ENCODE peak calls at places on chromosomes 2 and 18, in eight cellular contexts. O, F, C, L, H, X, A and Z are unnamed samples.

GRCh38 chr2:65265090-65266045 is 37.7 kb downstream of the ACTR2 start:
- DNase-seq in X (peak; percentile 24), F (peak; percentile 70), A (peak; percentile 71), H (peak; percentile 83), L (peak; percentile 60), O (no peak), C (peak; percentile 76), Z (no peak)

GRCh38 chr2:143558665-143559064 is 429.4 kb downstream of the ARHGAP15 start:
- DNase-seq in O (no peak), A (no peak), X (no peak), F (peak; percentile 44), L (peak; percentile 39), C (no peak), H (peak; percentile 50), Z (no peak)

GRCh38 chr2:187526776-187527175 is 27.5 kb downstream of the TFPI start:
- DNase-seq in H (no peak), C (no peak), F (no peak), L (no peak), X (no peak), O (no peak), A (no peak), Z (no peak)

GRCh38 chr2:188485496-188485895 is 193.8 kb downstream of the GULP1 start:
- DNase-seq in C (no peak), L (no peak), A (no peak), F (no peak), H (no peak), X (no peak), O (no peak), Z (no peak)

GRCh38 chr18:59459352-59460059 is 100.4 kb upstream of the LMAN1 start:
- DNase-seq in O (no peak), H (peak; percentile 71), L (peak; percentile 25), F (peak; percentile 26), A (peak; percentile 52), C (peak; percentile 49), X (peak; percentile 14), Z (peak; percentile 35)

GRCh38 chr2:34492781-34493455 is 893.8 kb upstream of the FAM98A start:
- DNase-seq in C (no peak), L (no peak), A (no peak), F (no peak), X (no peak), O (no peak), H (no peak), Z (no peak)

GRCh38 chr2:209138079-209138478 is 285.8 kb upstream of the MAP2 start:
- DNase-seq in C (no peak), O (no peak), X (no peak), L (no peak), H (no peak), F (no peak), A (no peak), Z (no peak)

GRCh38 chr2:235091983-235092382 is 140.2 kb downstream of the SH3BP4 start:
- DNase-seq in X (no peak), C (no peak), H (no peak), O (no peak), L (no peak), A (no peak), F (no peak), Z (no peak)

GRCh38 chr2:205763708-205764501 is 81.6 kb downstream of the NRP2 start:
- DNase-seq in H (peak; percentile 93), L (peak; percentile 84), O (peak; percentile 81), X (peak; percentile 24), C (peak; percentile 80), F (peak; percentile 82), A (peak; percentile 57), Z (no peak)